ENCODE peak calls at places on chromosomes 12 and 14, in four cellular contexts. A is K562, L is HepG2, M is GM12878. H is an unnamed sample.

GRCh38 chr12:42213023-42213422 is 25.0 kb downstream of the YAF2 start:
- DNase-seq in M (no peak), A (no peak), L (no peak), H (no peak)

GRCh38 chr12:46267618-46268348 is 1.1 kb downstream of the SLC38A1 start:
- DNase-seq in L (no peak), M (no peak), A (peak; percentile 52), H (no peak)

GRCh38 chr14:103056322-103057027 is 874 bp downstream of the CDC42BPB start:
- DNase-seq in A (peak; percentile 69), M (no peak), L (no peak), H (peak; percentile 64)

GRCh38 chr12:12508612-12509011 is 54.1 kb downstream of the DUSP16 start:
- DNase-seq in M (no peak), A (no peak), L (no peak), H (no peak)

GRCh38 chr14:25680934-25681333 is 631.0 kb upstream of the STXBP6 start:
- DNase-seq in A (no peak), L (no peak), M (no peak), H (no peak)

GRCh38 chr14:34065690-34066391 is 115.0 kb upstream of the EGLN3 start:
- DNase-seq in M (no peak), L (no peak), A (no peak), H (no peak)

GRCh38 chr14:68942281-68943035 is 36.6 kb downstream of the ACTN1 start:
- DNase-seq in L (no peak), A (no peak), M (no peak), H (no peak)

GRCh38 chr12:3247077-3247476 is 169.9 kb downstream of the TSPAN9 start:
- DNase-seq in A (no peak), M (no peak), L (no peak), H (no peak)

GRCh38 chr14:106372870-106373657 is 846.7 kb downstream of the TMEM121 start:
- DNase-seq in L (peak; percentile 42), A (peak; percentile 75), M (no peak), H (no peak)

GRCh38 chr12:68326720-68327119 is 5.4 kb downstream of the MDM1 start:
- DNase-seq in L (no peak), A (no peak), M (no peak), H (no peak)

GRCh38 chr14:106622200-106622745 is 1095.9 kb downstream of the TMEM121 start:
- DNase-seq in A (no peak), L (no peak), M (no peak), H (no peak)

GRCh38 chr12:88925370-88925915 is 345.2 kb upstream of the KITLG start:
- DNase-seq in A (no peak), M (no peak), L (no peak), H (no peak)

GRCh38 chr14:65261946-65262345 is 150.6 kb upstream of the FUT8 start:
- DNase-seq in M (no peak), A (no peak), L (no peak), H (no peak)

GRCh38 chr14:74608959-74609611 is 3.0 kb downstream of the LTBP2 start:
- DNase-seq in A (peak; percentile 81), M (peak; percentile 45), L (peak; percentile 67), H (peak; percentile 64)

GRCh38 chr12:10910380-10910779 is 1.0 kb upstream of the TAS2R13 start:
- DNase-seq in M (no peak), L (peak; percentile 11), A (peak; percentile 52), H (no peak)

GRCh38 chr14:86934196-86934595 is 1058.8 kb downstream of the GALC start:
- DNase-seq in A (no peak), M (no peak), L (no peak), H (no peak)

GRCh38 chr14:60510976-60511599 is 2.1 kb downstream of the SIX6 start:
- DNase-seq in M (no peak), L (no peak), A (no peak), H (peak; percentile 65)

GRCh38 chr14:30551460-30551859 is 7.5 kb upstream of the G2E3 start:
- DNase-seq in A (no peak), L (peak; percentile 31), M (no peak), H (no peak)

GRCh38 chr14:44658389-44658696 is 151.3 kb upstream of the FSCB start:
- DNase-seq in L (no peak), M (no peak), A (no peak), H (no peak)

GRCh38 chr12:84397279-84397678 is 515.3 kb downstream of the SLC6A15 start:
- DNase-seq in M (no peak), A (no peak), L (no peak), H (no peak)

GRCh38 chr14:42378880-42379279 is 772.2 kb downstream of the LRFN5 start:
- DNase-seq in L (no peak), A (no peak), M (no peak), H (no peak)

GRCh38 chr14:53260928-53261327 is 107.8 kb upstream of the DDHD1 start:
- DNase-seq in M (no peak), A (no peak), L (no peak), H (no peak)

GRCh38 chr12:11927311-11927935 is 143.3 kb upstream of the BCL2L14 start:
- DNase-seq in A (no peak), L (no peak), M (no peak), H (no peak)

GRCh38 chr14:95741051-95741490 is 27.1 kb upstream of the TCL1A start:
- DNase-seq in M (no peak), L (no peak), A (no peak), H (no peak)

GRCh38 chr14:21991130-21991529 is 317.5 kb upstream of the OR4E1 start:
- DNase-seq in L (no peak), M (no peak), A (no peak), H (no peak)

GRCh38 chr14:45287609-45288008 is 34.6 kb upstream of the MIS18BP1 start:
- DNase-seq in L (no peak), M (no peak), A (no peak), H (no peak)

GRCh38 chr14:53183611-53184010 is 30.5 kb upstream of the DDHD1 start:
- DNase-seq in L (no peak), M (no peak), A (no peak), H (no peak)

GRCh38 chr12:54421175-54421872 is 2.3 kb upstream of the ITGA5 start:
- DNase-seq in A (peak; percentile 49), M (no peak), L (no peak), H (no peak)

GRCh38 chr14:49303952-49304516 is 282.1 kb downstream of the RPS29 start:
- DNase-seq in L (no peak), A (peak; percentile 2), M (no peak), H (peak; percentile 61)

GRCh38 chr14:79502751-79503148 is 708.6 kb downstream of the DIO2 start:
- DNase-seq in M (no peak), A (no peak), L (no peak), H (no peak)

GRCh38 chr14:23428686-23429495 is 6.6 kb downstream of the MYH7 start:
- DNase-seq in A (no peak), L (no peak), M (no peak), H (no peak)

GRCh38 chr12:2169964-2170363 is 117.2 kb downstream of the CACNA1C start:
- DNase-seq in M (no peak), A (no peak), L (no peak), H (no peak)

GRCh38 chr14:75439989-75440388 is 12.2 kb downstream of the JDP2 start:
- DNase-seq in A (no peak), L (no peak), M (no peak), H (no peak)

GRCh38 chr12:22684526-22685118 is 59.7 kb downstream of the ETNK1 start:
- DNase-seq in A (peak; percentile 44), L (peak; percentile 17), M (peak; percentile 11), H (no peak)
- TF ChIP-seq BRCA1 in A (no peak), L (no peak), M (no peak), H (no peak)

GRCh38 chr12:1013618-1014489 is 22.8 kb downstream of the ERC1 start:
- DNase-seq in A (no peak), M (no peak), L (no peak), H (no peak)
- TF ChIP-seq TAF1 in A (no peak), M (no peak), L (no peak), H (no peak)

GRCh38 chr14:85562630-85563029 is 32.7 kb downstream of the FLRT2 start:
- DNase-seq in L (no peak), A (no peak), M (no peak), H (no peak)

GRCh38 chr14:85566603-85567002 is 36.7 kb downstream of the FLRT2 start:
- DNase-seq in L (no peak), A (no peak), M (no peak), H (no peak)

GRCh38 chr14:85564841-85565527 is 35.0 kb downstream of the FLRT2 start:
- DNase-seq in L (no peak), M (no peak), A (no peak), H (no peak)

GRCh38 chr14:85565862-85566296 is 35.9 kb downstream of the FLRT2 start:
- DNase-seq in A (no peak), L (no peak), M (no peak), H (no peak)
- TF ChIP-seq BRCA1 in A (no peak), L (no peak), M (no peak), H (no peak)

DNA sequence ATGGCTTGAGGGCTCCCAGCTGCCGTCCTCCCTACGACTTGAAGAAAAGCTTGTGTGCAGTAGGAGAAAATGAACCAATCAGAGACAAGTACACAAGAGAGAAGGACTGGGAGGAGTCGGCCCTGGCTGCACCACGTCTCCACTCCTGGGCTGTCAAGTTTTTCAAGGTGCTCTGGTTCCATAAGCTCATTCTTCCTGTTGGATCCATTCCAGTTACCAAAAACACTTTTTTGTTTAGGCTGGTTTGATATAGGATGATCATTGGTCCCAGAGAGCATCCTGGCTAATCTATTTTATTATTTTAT is 2.8 kb upstream of the A2ML1 start:
- DNase-seq in L (no peak), A (peak; percentile 30), M (no peak), H (no peak)
- TF ChIP-seq TAF1 in L (no peak), A (no peak), M (no peak), H (no peak)

DNA sequence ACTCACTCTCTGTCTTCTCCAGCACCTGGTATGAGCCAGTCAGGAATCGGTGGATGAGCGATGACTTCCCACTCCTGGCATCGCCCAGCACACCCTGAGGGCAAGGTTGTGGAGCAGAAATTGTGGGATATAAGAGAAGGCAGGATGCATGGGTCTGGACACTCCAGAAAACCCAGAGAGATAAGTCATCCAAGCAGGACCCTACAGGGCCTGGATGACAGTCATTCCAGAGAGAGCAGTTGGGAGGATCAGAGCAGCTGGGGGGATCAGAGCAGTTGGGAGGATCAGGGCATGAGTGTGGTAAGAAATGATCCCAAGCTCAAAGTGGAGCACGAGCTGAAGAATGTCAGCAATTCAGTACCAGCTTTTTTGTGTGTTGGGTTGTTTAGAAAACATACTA is 4.0 kb downstream of the AGAP2 start:
- DNase-seq in M (no peak), A (no peak), L (no peak), H (no peak)
- TF ChIP-seq BRCA1 in M (no peak), A (no peak), L (no peak), H (no peak)

GRCh38 chr14:92520102-92520651 is 6.6 kb downstream of the RIN3 start:
- DNase-seq in A (no peak), L (no peak), M (no peak), H (no peak)
- TF ChIP-seq TAF1 in A (no peak), L (no peak), M (no peak), H (no peak)

GRCh38 chr14:91225025-91225424 is 19.5 kb downstream of the GPR68 start:
- DNase-seq in L (no peak), M (no peak), A (no peak), H (no peak)
- TF ChIP-seq BRCA1 in L (no peak), M (no peak), A (no peak), H (no peak)

DNA sequence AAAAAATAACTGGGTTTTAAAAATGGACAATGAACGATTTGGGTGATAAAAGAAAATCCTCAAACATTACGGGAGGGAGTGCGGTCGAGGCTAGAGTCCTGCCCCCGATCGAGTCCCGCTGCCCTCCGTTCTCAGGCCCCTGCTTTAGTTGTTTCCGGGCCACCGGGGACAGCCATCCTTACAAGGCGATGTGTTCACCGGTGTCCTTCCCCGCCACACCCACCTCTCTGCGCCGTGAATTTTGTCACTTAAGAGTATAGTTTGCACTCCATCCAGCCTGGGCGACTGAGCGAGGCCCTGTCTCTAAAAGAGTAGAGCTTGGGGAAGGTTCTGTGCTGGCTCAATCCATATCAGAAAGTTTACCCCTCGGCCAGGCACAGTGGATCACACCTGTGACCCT is 2.9 kb downstream of the ULK1 start:
- DNase-seq in M (no peak), L (no peak), A (no peak), H (no peak)
- TF ChIP-seq TAF1 in M (no peak), L (no peak), A (no peak), H (no peak)

H was measured in H1.